ENCODE peak calls at places on chromosomes 12 and 14, in eight cellular contexts. One of them, this sample, is unnamed.

GRCh38 chr14:55514819-55515470 is 65.1 kb upstream of the KTN1 start:
- DNase-seq in EH: peak
- DNase-seq in Panc1: peak
- DNase-seq in hypothalamus: peak
- DNase-seq in activated T-helper 1 cell treated with anti-CD3 and anti-CD28 coated beads, Interleukin-2, amount 50 U/mL, for 16 hours: no peak
- DNase-seq in lung microvascular endothelial cell: peak
- DNase-seq in MCF 10A: peak
- DNase-seq in SHP77: no peak
- DNase-seq in this sample: no peak

GRCh38 chr14:35682802-35683201 is 126.3 kb downstream of the RALGAPA1 start:
- DNase-seq in hypothalamus: no peak
- DNase-seq in SHP77: no peak
- DNase-seq in lung microvascular endothelial cell: no peak
- DNase-seq in activated T-helper 1 cell treated with anti-CD3 and anti-CD28 coated beads, Interleukin-2, amount 50 U/mL, for 16 hours: no peak
- DNase-seq in EH: no peak
- DNase-seq in Panc1: no peak
- DNase-seq in MCF 10A: no peak
- DNase-seq in this sample: no peak

GRCh38 chr14:30708157-30708556 is 86.0 kb downstream of the SCFD1 start:
- DNase-seq in EH: no peak
- DNase-seq in MCF 10A: no peak
- DNase-seq in hypothalamus: no peak
- DNase-seq in SHP77: no peak
- DNase-seq in lung microvascular endothelial cell: no peak
- DNase-seq in activated T-helper 1 cell treated with anti-CD3 and anti-CD28 coated beads, Interleukin-2, amount 50 U/mL, for 16 hours: no peak
- DNase-seq in Panc1: no peak
- DNase-seq in this sample: no peak

GRCh38 chr14:105168496-105168978 is at the start of gene JAG2:
- DNase-seq in MCF 10A: peak
- DNase-seq in lung microvascular endothelial cell: peak
- DNase-seq in SHP77: peak
- DNase-seq in hypothalamus: peak
- DNase-seq in Panc1: no peak
- DNase-seq in EH: peak
- DNase-seq in activated T-helper 1 cell treated with anti-CD3 and anti-CD28 coated beads, Interleukin-2, amount 50 U/mL, for 16 hours: peak
- DNase-seq in this sample: no peak

GRCh38 chr12:113359133-113359938 is 949 bp downstream of the PLBD2 start:
- DNase-seq in hypothalamus: peak
- DNase-seq in EH: peak
- DNase-seq in activated T-helper 1 cell treated with anti-CD3 and anti-CD28 coated beads, Interleukin-2, amount 50 U/mL, for 16 hours: no peak
- DNase-seq in Panc1: no peak
- DNase-seq in MCF 10A: no peak
- DNase-seq in lung microvascular endothelial cell: no peak
- DNase-seq in SHP77: no peak
- DNase-seq in this sample: no peak

GRCh38 chr14:80475074-80475473 is 263.8 kb upstream of the DIO2 start:
- DNase-seq in MCF 10A: no peak
- DNase-seq in Panc1: no peak
- DNase-seq in hypothalamus: no peak
- DNase-seq in activated T-helper 1 cell treated with anti-CD3 and anti-CD28 coated beads, Interleukin-2, amount 50 U/mL, for 16 hours: no peak
- DNase-seq in EH: peak
- DNase-seq in SHP77: no peak
- DNase-seq in lung microvascular endothelial cell: no peak
- DNase-seq in this sample: no peak

GRCh38 chr14:104086661-104087461 is 1.4 kb downstream of the ASPG start:
- DNase-seq in hypothalamus: no peak
- DNase-seq in activated T-helper 1 cell treated with anti-CD3 and anti-CD28 coated beads, Interleukin-2, amount 50 U/mL, for 16 hours: no peak
- DNase-seq in lung microvascular endothelial cell: no peak
- DNase-seq in EH: no peak
- DNase-seq in SHP77: no peak
- DNase-seq in Panc1: no peak
- DNase-seq in MCF 10A: no peak
- DNase-seq in this sample: no peak

GRCh38 chr14:89185919-89186849 is 230.8 kb downstream of the FOXN3 start:
- DNase-seq in Panc1: no peak
- DNase-seq in lung microvascular endothelial cell: peak
- DNase-seq in SHP77: no peak
- DNase-seq in hypothalamus: no peak
- DNase-seq in activated T-helper 1 cell treated with anti-CD3 and anti-CD28 coated beads, Interleukin-2, amount 50 U/mL, for 16 hours: no peak
- DNase-seq in EH: peak
- DNase-seq in MCF 10A: peak
- DNase-seq in this sample: no peak

GRCh38 chr12:851913-852312 is 97.6 kb downstream of the RAD52 start:
- DNase-seq in MCF 10A: peak
- DNase-seq in activated T-helper 1 cell treated with anti-CD3 and anti-CD28 coated beads, Interleukin-2, amount 50 U/mL, for 16 hours: no peak
- DNase-seq in lung microvascular endothelial cell: peak
- DNase-seq in SHP77: no peak
- DNase-seq in hypothalamus: no peak
- DNase-seq in EH: peak
- DNase-seq in Panc1: no peak
- DNase-seq in this sample: no peak

GRCh38 chr12:7303230-7303629 is 642 bp upstream of the ACSM4 start:
- DNase-seq in lung microvascular endothelial cell: no peak
- DNase-seq in SHP77: no peak
- DNase-seq in Panc1: no peak
- DNase-seq in MCF 10A: peak
- DNase-seq in hypothalamus: no peak
- DNase-seq in EH: no peak
- DNase-seq in activated T-helper 1 cell treated with anti-CD3 and anti-CD28 coated beads, Interleukin-2, amount 50 U/mL, for 16 hours: no peak
- DNase-seq in this sample: no peak

GRCh38 chr12:116217045-116217444 is 60.4 kb downstream of the MED13L start:
- DNase-seq in lung microvascular endothelial cell: no peak
- DNase-seq in hypothalamus: no peak
- DNase-seq in activated T-helper 1 cell treated with anti-CD3 and anti-CD28 coated beads, Interleukin-2, amount 50 U/mL, for 16 hours: no peak
- DNase-seq in Panc1: no peak
- DNase-seq in EH: no peak
- DNase-seq in MCF 10A: no peak
- DNase-seq in SHP77: no peak
- DNase-seq in this sample: no peak

GRCh38 chr12:108583971-108584370 is 13.9 kb downstream of the TMEM119 start:
- DNase-seq in hypothalamus: no peak
- DNase-seq in activated T-helper 1 cell treated with anti-CD3 and anti-CD28 coated beads, Interleukin-2, amount 50 U/mL, for 16 hours: no peak
- DNase-seq in lung microvascular endothelial cell: no peak
- DNase-seq in MCF 10A: no peak
- DNase-seq in SHP77: no peak
- DNase-seq in EH: no peak
- DNase-seq in Panc1: no peak
- DNase-seq in this sample: no peak

GRCh38 chr12:58395056-58395455 is 453.7 kb downstream of the ATP23 start:
- DNase-seq in activated T-helper 1 cell treated with anti-CD3 and anti-CD28 coated beads, Interleukin-2, amount 50 U/mL, for 16 hours: no peak
- DNase-seq in Panc1: no peak
- DNase-seq in SHP77: no peak
- DNase-seq in MCF 10A: no peak
- DNase-seq in lung microvascular endothelial cell: no peak
- DNase-seq in EH: no peak
- DNase-seq in hypothalamus: no peak
- DNase-seq in this sample: no peak

GRCh38 chr14:38964630-38965029 is 138.4 kb downstream of the SEC23A start:
- DNase-seq in hypothalamus: no peak
- DNase-seq in MCF 10A: peak
- DNase-seq in SHP77: no peak
- DNase-seq in lung microvascular endothelial cell: no peak
- DNase-seq in EH: peak
- DNase-seq in Panc1: no peak
- DNase-seq in activated T-helper 1 cell treated with anti-CD3 and anti-CD28 coated beads, Interleukin-2, amount 50 U/mL, for 16 hours: no peak
- DNase-seq in this sample: no peak

GRCh38 chr12:49933793-49934192 is 16.7 kb upstream of the AQP2 start:
- DNase-seq in MCF 10A: peak
- DNase-seq in EH: peak
- DNase-seq in lung microvascular endothelial cell: no peak
- DNase-seq in Panc1: no peak
- DNase-seq in SHP77: no peak
- DNase-seq in hypothalamus: no peak
- DNase-seq in activated T-helper 1 cell treated with anti-CD3 and anti-CD28 coated beads, Interleukin-2, amount 50 U/mL, for 16 hours: no peak
- DNase-seq in this sample: no peak

GRCh38 chr12:5503371-5503770 is 71.5 kb downstream of the NTF3 start:
- DNase-seq in EH: no peak
- DNase-seq in Panc1: no peak
- DNase-seq in lung microvascular endothelial cell: no peak
- DNase-seq in hypothalamus: no peak
- DNase-seq in activated T-helper 1 cell treated with anti-CD3 and anti-CD28 coated beads, Interleukin-2, amount 50 U/mL, for 16 hours: no peak
- DNase-seq in SHP77: no peak
- DNase-seq in MCF 10A: no peak
- DNase-seq in this sample: no peak

GRCh38 chr12:14395059-14395778 is 29.7 kb downstream of the ATF7IP start:
- DNase-seq in EH: no peak
- DNase-seq in hypothalamus: no peak
- DNase-seq in SHP77: no peak
- DNase-seq in MCF 10A: no peak
- DNase-seq in activated T-helper 1 cell treated with anti-CD3 and anti-CD28 coated beads, Interleukin-2, amount 50 U/mL, for 16 hours: no peak
- DNase-seq in lung microvascular endothelial cell: no peak
- DNase-seq in Panc1: no peak
- DNase-seq in this sample: no peak

GRCh38 chr12:76782440-76782996 is 18.6 kb downstream of the ZDHHC17 start:
- DNase-seq in Panc1: no peak
- DNase-seq in hypothalamus: no peak
- DNase-seq in EH: no peak
- DNase-seq in lung microvascular endothelial cell: peak
- DNase-seq in SHP77: no peak
- DNase-seq in activated T-helper 1 cell treated with anti-CD3 and anti-CD28 coated beads, Interleukin-2, amount 50 U/mL, for 16 hours: no peak
- DNase-seq in MCF 10A: no peak
- DNase-seq in this sample: no peak

GRCh38 chr12:108798551-108799221 is 58.7 kb downstream of the SSH1 start:
- DNase-seq in hypothalamus: peak
- DNase-seq in EH: peak
- DNase-seq in activated T-helper 1 cell treated with anti-CD3 and anti-CD28 coated beads, Interleukin-2, amount 50 U/mL, for 16 hours: no peak
- DNase-seq in MCF 10A: peak
- DNase-seq in Panc1: no peak
- DNase-seq in lung microvascular endothelial cell: no peak
- DNase-seq in SHP77: no peak
- DNase-seq in this sample: no peak

GRCh38 chr12:76028649-76029277 is 2.8 kb downstream of the PHLDA1 start:
- DNase-seq in hypothalamus: no peak
- DNase-seq in EH: peak
- DNase-seq in MCF 10A: no peak
- DNase-seq in lung microvascular endothelial cell: peak
- DNase-seq in SHP77: no peak
- DNase-seq in Panc1: no peak
- DNase-seq in activated T-helper 1 cell treated with anti-CD3 and anti-CD28 coated beads, Interleukin-2, amount 50 U/mL, for 16 hours: no peak
- DNase-seq in this sample: no peak

GRCh38 chr14:94098359-94098758 is 12.2 kb upstream of the IFI27 start:
- DNase-seq in activated T-helper 1 cell treated with anti-CD3 and anti-CD28 coated beads, Interleukin-2, amount 50 U/mL, for 16 hours: no peak
- DNase-seq in hypothalamus: no peak
- DNase-seq in lung microvascular endothelial cell: no peak
- DNase-seq in EH: peak
- DNase-seq in MCF 10A: no peak
- DNase-seq in SHP77: no peak
- DNase-seq in Panc1: no peak
- DNase-seq in this sample: no peak

GRCh38 chr12:26278666-26279065 is 83.3 kb downstream of the SSPN start:
- DNase-seq in hypothalamus: no peak
- DNase-seq in MCF 10A: no peak
- DNase-seq in lung microvascular endothelial cell: no peak
- DNase-seq in activated T-helper 1 cell treated with anti-CD3 and anti-CD28 coated beads, Interleukin-2, amount 50 U/mL, for 16 hours: no peak
- DNase-seq in EH: no peak
- DNase-seq in SHP77: no peak
- DNase-seq in Panc1: no peak
- DNase-seq in this sample: no peak

GRCh38 chr14:89486505-89486904 is 69.5 kb upstream of the FOXN3 start:
- DNase-seq in lung microvascular endothelial cell: no peak
- DNase-seq in Panc1: no peak
- DNase-seq in EH: no peak
- DNase-seq in SHP77: no peak
- DNase-seq in MCF 10A: no peak
- DNase-seq in hypothalamus: no peak
- DNase-seq in activated T-helper 1 cell treated with anti-CD3 and anti-CD28 coated beads, Interleukin-2, amount 50 U/mL, for 16 hours: no peak
- DNase-seq in this sample: no peak

GRCh38 chr14:61376314-61376713 is 54.9 kb downstream of the PRKCH start:
- DNase-seq in activated T-helper 1 cell treated with anti-CD3 and anti-CD28 coated beads, Interleukin-2, amount 50 U/mL, for 16 hours: no peak
- DNase-seq in EH: no peak
- DNase-seq in lung microvascular endothelial cell: no peak
- DNase-seq in MCF 10A: no peak
- DNase-seq in SHP77: no peak
- DNase-seq in Panc1: no peak
- DNase-seq in hypothalamus: no peak
- DNase-seq in this sample: no peak

GRCh38 chr12:131311764-131312163 is 358.1 kb downstream of the ADGRD1 start:
- DNase-seq in lung microvascular endothelial cell: no peak
- DNase-seq in SHP77: no peak
- DNase-seq in hypothalamus: no peak
- DNase-seq in EH: no peak
- DNase-seq in Panc1: no peak
- DNase-seq in MCF 10A: no peak
- DNase-seq in activated T-helper 1 cell treated with anti-CD3 and anti-CD28 coated beads, Interleukin-2, amount 50 U/mL, for 16 hours: no peak
- DNase-seq in this sample: no peak